ENCODE peak calls at places on chromosome 20, in five cellular contexts. I, F, Y, X and Z are unnamed samples.

GRCh38 chr20:58127731-58128130 is 100.7 kb downstream of the ANKRD60 start:
- DNase-seq in X (no peak), Y (no peak), I (peak), F (no peak), Z (no peak)

GRCh38 chr20:54173653-54174451 is at the start of gene CYP24A1:
- DNase-seq in Y (no peak), F (peak), I (no peak), X (no peak), Z (peak)

GRCh38 chr20:57092112-57092899 is 174.1 kb downstream of the BMP7 start:
- DNase-seq in F (peak), X (peak), I (peak), Y (peak), Z (peak)

GRCh38 chr20:33664762-33665144 is 2.0 kb upstream of the ACTL10 start:
- DNase-seq in X (peak), I (no peak), F (no peak), Y (no peak), Z (no peak)

GRCh38 chr20:54255157-54255556 is 47.3 kb downstream of the PFDN4 start:
- DNase-seq in X (no peak), I (peak), F (no peak), Y (no peak), Z (no peak)

GRCh38 chr20:58829531-58829941 is 21.2 kb downstream of the GNAS-AS1 start:
- DNase-seq in F (no peak), Y (no peak), I (peak), X (no peak), Z (no peak)

GRCh38 chr20:17570347-17571152 is 675 bp downstream of the DSTN start:
- DNase-seq in F (peak), I (peak), Y (no peak), X (peak), Z (peak)

GRCh38 chr20:23047738-23048214 is 1.7 kb downstream of the THBD start:
- DNase-seq in I (no peak), Y (no peak), F (no peak), X (no peak), Z (peak)

GRCh38 chr20:11716239-11716944 is 201.3 kb upstream of the BTBD3 start:
- DNase-seq in F (no peak), Y (peak), I (peak), X (peak), Z (peak)

GRCh38 chr20:951384-952169 is 35.4 kb upstream of the ANGPT4 start:
- DNase-seq in I (no peak), X (no peak), F (no peak), Y (no peak), Z (peak)

GRCh38 chr20:25238319-25239037 is 9.4 kb upstream of the PYGB start:
- DNase-seq in X (peak), I (peak), Y (no peak), F (no peak), Z (peak)

GRCh38 chr20:18284805-18285533 is 3.4 kb upstream of the ZNF133 start:
- DNase-seq in F (no peak), X (peak), I (peak), Y (no peak), Z (no peak)

GRCh38 chr20:34791289-34792020 is 34.0 kb downstream of the NCOA6 start:
- DNase-seq in F (no peak), X (peak), I (peak), Y (no peak), Z (no peak)

GRCh38 chr20:39429716-39430115 is 467.6 kb downstream of the DHX35 start:
- DNase-seq in I (no peak), X (no peak), F (no peak), Y (no peak), Z (peak)

GRCh38 chr20:51494241-51495110 is 48.0 kb downstream of the NFATC2 start:
- DNase-seq in Y (no peak), F (no peak), I (no peak), X (no peak), Z (no peak)

GRCh38 chr20:16864069-16864468 is 115.9 kb downstream of the OTOR start:
- DNase-seq in X (peak), I (peak), Y (no peak), F (no peak), Z (no peak)

GRCh38 chr20:40218296-40218955 is 470.6 kb downstream of the MAFB start:
- DNase-seq in Y (no peak), X (no peak), I (no peak), F (no peak), Z (no peak)

DNA sequence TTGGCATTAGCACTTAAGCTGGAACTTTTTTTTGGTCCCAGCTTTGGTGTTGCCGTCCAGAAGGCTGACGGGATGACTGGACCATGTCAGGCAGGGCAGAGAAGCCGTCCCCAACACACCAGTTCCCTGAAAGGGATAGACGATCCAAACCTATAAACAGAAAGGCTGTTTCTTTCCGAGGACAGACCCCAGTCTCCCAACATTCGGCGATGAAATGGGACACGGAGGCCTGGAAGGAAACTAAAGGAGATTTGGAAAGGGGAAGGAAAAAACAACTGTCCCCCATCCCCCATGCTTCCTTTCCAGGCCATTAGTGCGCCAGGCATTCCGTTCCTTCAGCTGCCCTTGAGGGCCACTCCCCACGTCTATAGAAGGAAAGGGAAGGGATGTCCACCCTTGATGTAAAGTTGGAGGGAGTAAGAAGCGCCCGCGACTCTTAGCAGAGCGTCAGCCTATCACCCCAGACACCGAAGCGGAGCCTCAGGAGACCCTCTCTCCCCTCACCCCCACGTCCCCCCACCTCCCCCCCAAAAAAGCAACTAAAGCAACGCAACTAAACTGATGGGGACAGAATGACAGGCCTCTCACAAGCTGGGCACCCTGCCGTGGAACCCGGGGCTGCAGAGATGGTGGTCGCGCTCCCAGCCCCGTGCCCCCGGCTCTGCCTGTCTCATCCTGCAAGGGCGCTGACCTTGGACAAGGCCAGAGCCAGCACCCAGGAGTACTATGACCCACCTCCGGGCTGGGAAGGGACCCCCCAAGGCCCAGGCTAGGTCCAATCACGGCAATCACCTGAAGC is 638 bp downstream of the BLCAP start:
- DNase-seq in I (peak), Y (no peak), X (peak), F (no peak), Z (peak)
- H2AK5ac ChIP-seq in I (peak), Y (peak), X (peak), F (peak), Z (peak)

GRCh38 chr20:48898896-48899513 is 22.5 kb upstream of the ARFGEF2 start:
- DNase-seq in X (no peak), F (no peak), Y (no peak), I (no peak), Z (peak)
- H2AK5ac ChIP-seq in X (no peak), F (no peak), Y (peak), I (no peak), Z (no peak)

DNA sequence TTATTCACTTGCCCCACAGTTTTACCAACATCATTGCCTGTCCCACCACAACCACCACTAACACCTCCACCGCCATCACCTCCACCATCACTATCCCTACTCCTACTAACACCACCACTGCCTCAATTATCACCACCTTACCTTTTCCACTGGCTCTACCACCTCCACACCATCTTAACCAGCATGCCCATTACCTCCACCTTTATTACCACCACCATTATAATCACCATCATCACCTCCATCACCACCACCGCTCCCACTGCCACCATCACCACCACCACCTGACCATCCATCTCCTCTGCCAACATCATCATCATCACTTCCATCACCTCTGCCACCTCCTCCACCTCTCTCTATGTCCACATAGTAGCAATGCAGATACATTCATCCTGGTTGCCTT is 90.0 kb downstream of the SNAP25 start:
- DNase-seq in F (no peak), X (no peak), I (no peak), Y (no peak), Z (no peak)
- H2AK5ac ChIP-seq in F (no peak), X (peak), I (peak), Y (no peak), Z (no peak)

DNA sequence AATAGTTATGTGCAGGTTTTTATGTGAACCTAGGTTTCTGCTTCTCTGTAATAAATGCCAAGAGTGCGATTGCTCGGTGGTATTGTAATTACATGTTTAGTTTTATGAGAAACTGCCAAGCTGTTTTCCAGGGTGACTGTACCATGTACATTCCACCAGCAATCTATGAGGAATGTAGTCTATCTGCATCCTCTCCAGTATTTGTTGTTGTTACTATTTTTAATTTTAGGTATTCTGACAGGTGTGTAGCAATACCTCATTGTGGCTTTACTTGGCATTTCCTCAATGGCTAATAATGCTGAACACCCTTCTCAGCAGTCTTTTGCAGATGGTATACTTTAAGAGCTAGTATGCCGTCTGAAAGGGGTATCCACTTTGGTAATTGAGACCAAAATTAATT is 142.1 kb downstream of the BMP2 start:
- DNase-seq in I (no peak), X (no peak), F (no peak), Y (no peak), Z (no peak)
- H2AK5ac ChIP-seq in I (no peak), X (no peak), F (no peak), Y (no peak), Z (no peak)

DNA sequence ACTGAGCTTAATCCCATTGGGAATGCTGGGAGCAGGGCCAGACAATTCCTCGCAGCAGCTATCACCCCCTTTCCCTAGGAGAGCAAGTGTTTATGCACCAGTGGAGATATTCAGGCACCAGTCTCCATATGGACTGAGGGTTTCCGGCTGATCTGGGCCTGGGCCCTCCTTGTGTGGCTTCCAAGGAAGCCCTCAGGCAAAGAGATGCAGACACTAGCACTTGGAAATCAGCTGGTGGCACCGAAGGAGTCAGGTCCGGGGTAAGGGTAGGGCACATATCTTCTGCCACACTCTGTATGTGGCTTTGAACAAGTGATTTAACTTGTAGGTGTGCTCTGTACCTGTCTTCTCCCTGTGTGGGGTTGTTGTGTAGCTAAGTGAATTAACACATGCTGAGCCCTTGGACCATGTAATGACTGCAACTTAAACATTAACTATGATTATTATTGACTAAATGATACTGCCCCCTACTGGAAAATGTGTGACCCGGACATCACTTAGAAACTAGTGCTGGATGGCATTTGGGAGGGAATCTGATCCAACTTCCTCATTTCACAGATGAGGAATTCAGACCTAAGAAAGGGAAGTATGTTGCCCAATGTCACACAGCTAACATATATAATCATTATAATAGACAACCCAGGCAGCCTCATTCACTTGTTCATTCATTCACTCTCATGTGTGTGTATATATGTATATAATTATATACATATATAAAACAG is 19.3 kb upstream of the WFDC2 start:
- DNase-seq in I (peak), X (peak), F (no peak), Y (no peak), Z (peak)
- H2AK5ac ChIP-seq in I (no peak), X (no peak), F (no peak), Y (no peak), Z (no peak)

GRCh38 chr20:4073852-4074741 is 58.7 kb upstream of the RNF24 start:
- DNase-seq in I (no peak), F (no peak), X (no peak), Y (no peak), Z (no peak)
- H2AK5ac ChIP-seq in I (peak), F (no peak), X (no peak), Y (no peak), Z (no peak)

DNA sequence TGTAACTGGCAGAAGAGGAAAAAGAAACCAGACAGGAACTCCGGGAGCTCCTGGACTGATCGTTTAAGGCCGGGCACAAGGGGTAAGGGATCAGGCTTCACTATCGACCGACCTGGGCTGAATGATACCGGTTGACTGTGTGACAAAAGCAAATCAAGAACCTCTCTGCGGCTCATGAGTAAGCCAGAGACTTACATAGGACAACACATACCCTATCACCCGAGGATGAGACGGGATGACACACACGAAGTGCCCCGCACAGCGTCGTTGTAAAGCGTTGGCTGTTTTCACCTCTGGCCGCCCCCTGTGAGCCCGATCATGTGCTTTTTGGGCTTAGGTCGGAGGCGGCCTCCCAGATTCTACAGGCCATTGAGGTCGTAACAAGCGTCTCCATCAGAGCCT is 695 bp upstream of the TGIF2 start:
- DNase-seq in Y (no peak), F (peak), X (peak), I (peak), Z (no peak)
- H2AK5ac ChIP-seq in Y (peak), F (peak), X (peak), I (peak), Z (peak)

DNA sequence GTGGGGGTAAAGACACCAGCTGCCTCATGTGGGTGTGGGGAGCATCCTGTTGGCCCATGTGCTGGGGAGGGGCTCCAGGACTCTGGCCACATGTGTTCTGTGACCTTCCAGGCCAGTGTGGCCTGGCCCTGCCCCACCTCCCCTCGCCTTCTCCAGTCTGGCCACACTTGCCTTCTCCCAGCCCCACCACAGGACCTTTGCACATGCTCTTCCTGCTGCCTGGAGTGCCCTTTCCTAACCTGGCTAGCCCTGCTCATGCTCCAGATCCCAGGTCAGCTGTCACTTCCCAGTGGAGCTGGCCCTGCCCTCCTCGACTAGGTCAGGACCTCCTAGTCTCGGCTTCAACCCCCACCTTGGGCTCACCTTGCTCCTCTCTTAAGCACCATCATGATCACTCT is 183.8 kb downstream of the CDH4 start:
- DNase-seq in Y (no peak), X (no peak), F (no peak), I (no peak), Z (no peak)
- H2AK5ac ChIP-seq in Y (peak), X (no peak), F (peak), I (peak), Z (no peak)